ENCODE peak calls at places on chromosomes 6 and 20, in five cellular contexts. J, L, R, M and A are unnamed samples.

GRCh38 chr20:62363920-62364851 is 2.9 kb downstream of the LAMA5 start:
- DNase-seq in L (no peak), R (no peak), J (peak; percentile 59), M (peak; percentile 36), A (no peak)

GRCh38 chr6:65524232-65524631 is 182.8 kb downstream of the EYS start:
- DNase-seq in M (no peak), R (no peak), J (no peak), L (no peak), A (no peak)

GRCh38 chr6:33718713-33719112 is 7.2 kb upstream of the UQCC2 start:
- DNase-seq in L (no peak), M (no peak), R (no peak), J (no peak), A (no peak)

GRCh38 chr20:14622796-14623195 is 285.4 kb upstream of the FLRT3 start:
- DNase-seq in J (peak; percentile 69), M (peak; percentile 87), L (no peak), R (no peak), A (no peak)

GRCh38 chr6:37134622-37135191 is 35.2 kb upstream of the PIM1 start:
- DNase-seq in L (no peak), J (peak; percentile 71), R (peak; percentile 55), M (peak; percentile 96), A (no peak)

GRCh38 chr20:34163316-34163715 is 51.3 kb upstream of the EIF2S2 start:
- DNase-seq in M (no peak), L (no peak), J (no peak), R (no peak), A (no peak)

GRCh38 chr6:134593887-134594286 is 276.0 kb upstream of the SGK1 start:
- DNase-seq in L (no peak), R (no peak), J (no peak), M (no peak), A (no peak)

GRCh38 chr6:137808191-137808590 is 58.9 kb upstream of the TNFAIP3 start:
- DNase-seq in L (no peak), M (peak; percentile 69), J (no peak), R (no peak), A (no peak)

GRCh38 chr6:167350731-167351655 is 26.1 kb downstream of the TTLL2 start:
- DNase-seq in L (peak; percentile 85), R (peak; percentile 81), M (peak; percentile 36), J (peak; percentile 90), A (peak; percentile 83)

GRCh38 chr6:41545174-41545702 is 943 bp upstream of the FOXP4 start:
- DNase-seq in L (no peak), R (no peak), J (no peak), M (no peak), A (no peak)

GRCh38 chr6:112429226-112429625 is 82.1 kb downstream of the RFPL4B start:
- DNase-seq in R (no peak), J (peak; percentile 19), M (peak; percentile 10), L (no peak), A (no peak)

GRCh38 chr6:40286027-40286426 is 301.1 kb downstream of the LRFN2 start:
- DNase-seq in M (no peak), R (no peak), J (no peak), L (no peak), A (no peak)

GRCh38 chr20:46160661-46161060 is 42.5 kb downstream of the CD40 start:
- DNase-seq in R (no peak), J (no peak), M (no peak), L (no peak), A (no peak)

GRCh38 chr6:34142046-34142445 is 3.8 kb downstream of the GRM4 start:
- DNase-seq in M (no peak), L (no peak), J (no peak), R (no peak), A (no peak)

GRCh38 chr6:28489366-28490190 is 26.0 kb downstream of the GPX6 start:
- DNase-seq in L (peak; percentile 34), R (no peak), J (peak; percentile 94), M (peak; percentile 88), A (peak; percentile 13)

GRCh38 chr6:136158398-136158797 is 91.7 kb downstream of the MTFR2 start:
- DNase-seq in J (peak; percentile 34), L (no peak), M (no peak), R (no peak), A (no peak)

GRCh38 chr20:6919792-6920468 is 152.4 kb downstream of the BMP2 start:
- DNase-seq in R (no peak), L (no peak), J (no peak), M (no peak), A (no peak)

GRCh38 chr6:96967957-96968871 is 43.7 kb downstream of the KLHL32 start:
- DNase-seq in L (no peak), M (no peak), R (no peak), J (no peak), A (no peak)

GRCh38 chr20:14782731-14783130 is 445.3 kb upstream of the FLRT3 start:
- DNase-seq in J (no peak), R (no peak), L (no peak), M (no peak), A (no peak)

GRCh38 chr6:146968041-146968760 is 236.0 kb upstream of the STXBP5 start:
- DNase-seq in R (no peak), M (peak; percentile 91), J (peak; percentile 21), L (no peak), A (no peak)

GRCh38 chr6:136753624-136754023 is 38.7 kb downstream of the MAP3K5 start:
- DNase-seq in J (no peak), R (peak; percentile 87), L (peak; percentile 27), M (no peak), A (peak; percentile 26)

GRCh38 chr6:106446287-106446885 is 85.9 kb downstream of the CRYBG1 start:
- DNase-seq in M (peak; percentile 33), J (no peak), L (no peak), R (peak; percentile 31), A (no peak)

GRCh38 chr6:116925088-116925794 is 48.2 kb downstream of the RFX6 start:
- DNase-seq in L (no peak), R (no peak), M (no peak), J (no peak), A (no peak)

GRCh38 chr6:163398796-163399195 is 15.7 kb upstream of the QKI start:
- DNase-seq in R (no peak), J (no peak), M (no peak), L (no peak), A (no peak)

GRCh38 chr6:128827675-128828464 is 55.1 kb upstream of the LAMA2 start:
- DNase-seq in L (no peak), M (no peak), J (no peak), R (no peak), A (no peak)

GRCh38 chr6:155396605-155397004 is 59.0 kb downstream of the NOX3 start:
- DNase-seq in L (no peak), J (no peak), R (no peak), M (no peak), A (no peak)

GRCh38 chr20:58677205-58677604 is 15.4 kb upstream of the NPEPL1 start:
- DNase-seq in J (no peak), R (no peak), L (no peak), M (no peak), A (no peak)

GRCh38 chr6:37696841-37697735 is 595 bp downstream of the MDGA1 start:
- DNase-seq in J (peak; percentile 48), R (peak; percentile 48), L (peak; percentile 37), M (no peak), A (no peak)

GRCh38 chr20:53763707-53764415 is 170.2 kb upstream of the ZNF217 start:
- DNase-seq in R (no peak), M (no peak), L (no peak), J (peak; percentile 87), A (no peak)

GRCh38 chr6:151536280-151536534 is 42.4 kb downstream of the CCDC170 start:
- DNase-seq in M (no peak), J (no peak), R (no peak), L (no peak), A (no peak)

GRCh38 chr20:14801591-14802325 is 464.3 kb upstream of the FLRT3 start:
- DNase-seq in M (no peak), R (no peak), J (no peak), L (no peak), A (no peak)